ENCODE peak calls at places on chromosomes 4 and X, in seven cellular contexts. P, I, Z, U, C, W and E are unnamed samples.

GRCh38 chr4:169398294-169398693 is 127.5 kb upstream of the SH3RF1 start:
- DNase-seq in P (no peak), I (peak; percentile 89), Z (no peak), U (peak; percentile 63), C (no peak), W (no peak), E (peak; percentile 54)

GRCh38 chr4:102521570-102522553 is 20.7 kb downstream of the NFKB1 start:
- DNase-seq in P (no peak), I (no peak), Z (no peak), U (no peak), C (no peak), W (no peak), E (no peak)

GRCh38 chrX:42759881-42760280 is 18.1 kb downstream of the PPP1R2C start:
- DNase-seq in P (no peak), I (no peak), Z (no peak), U (no peak), C (no peak), W (no peak), E (no peak)

GRCh38 chr4:175035907-175036306 is 117.7 kb downstream of the ADAM29 start:
- DNase-seq in P (no peak), I (peak; percentile 72), Z (no peak), U (no peak), C (no peak), W (no peak), E (peak; percentile 37)

GRCh38 chr4:112321768-112322684 is 24.9 kb downstream of the ALPK1 start:
- DNase-seq in P (peak; percentile 62), I (peak; percentile 27), Z (peak; percentile 83), U (peak; percentile 69), C (peak; percentile 88), W (peak; percentile 64), E (peak; percentile 25)

GRCh38 chrX:26670521-26670920 is 454.6 kb downstream of the MAGEB5 start:
- DNase-seq in P (no peak), I (no peak), Z (no peak), U (no peak), C (no peak), W (no peak), E (no peak)

GRCh38 chr4:182074139-182074538 is 169.1 kb upstream of the TENM3 start:
- DNase-seq in P (no peak), I (no peak), Z (no peak), U (no peak), C (no peak), W (no peak), E (no peak)

GRCh38 chr4:26542996-26543395 is 40.9 kb upstream of the TBC1D19 start:
- DNase-seq in P (no peak), I (peak; percentile 55), Z (no peak), U (no peak), C (no peak), W (no peak), E (no peak)

GRCh38 chr4:185210102-185210981 is 944 bp downstream of the SNX25 start:
- DNase-seq in P (peak; percentile 58), I (peak; percentile 60), Z (peak; percentile 44), U (peak; percentile 66), C (peak; percentile 80), W (no peak), E (peak; percentile 45)

GRCh38 chr4:115272185-115272584 is 158.8 kb upstream of the NDST4 start:
- DNase-seq in P (no peak), I (no peak), Z (no peak), U (no peak), C (no peak), W (no peak), E (no peak)

GRCh38 chr4:78747328-78747946 is 28.7 kb upstream of the BMP2K start:
- DNase-seq in P (no peak), I (peak; percentile 31), Z (no peak), U (no peak), C (no peak), W (no peak), E (no peak)

GRCh38 chrX:7139202-7140081 is 8.1 kb upstream of the STS start:
- DNase-seq in P (no peak), I (peak; percentile 84), Z (no peak), U (peak; percentile 18), C (no peak), W (no peak), E (no peak)

GRCh38 chrX:100829730-100830129 is 9.5 kb downstream of the CSTF2 start:
- DNase-seq in P (no peak), I (peak; percentile 13), Z (no peak), U (peak; percentile 14), C (no peak), W (no peak), E (no peak)

GRCh38 chrX:1545776-1546408 is 8.9 kb upstream of the P2RY8 start:
- DNase-seq in P (no peak), I (no peak), Z (no peak), U (no peak), C (no peak), W (no peak), E (no peak)

GRCh38 chr4:21802406-21802805 is 146.2 kb downstream of the KCNIP4 start:
- DNase-seq in P (no peak), I (peak; percentile 84), Z (no peak), U (peak; percentile 73), C (no peak), W (no peak), E (no peak)

GRCh38 chr4:143397887-143398286 is 61.2 kb downstream of the GAB1 start:
- DNase-seq in P (no peak), I (no peak), Z (no peak), U (no peak), C (no peak), W (no peak), E (no peak)

GRCh38 chr4:139617702-139618490 is 47.7 kb upstream of the MGST2 start:
- DNase-seq in P (no peak), I (no peak), Z (no peak), U (no peak), C (no peak), W (no peak), E (no peak)

GRCh38 chr4:72006576-72006975 is 25.2 kb upstream of the NPFFR2 start:
- DNase-seq in P (no peak), I (peak; percentile 91), Z (no peak), U (peak; percentile 1), C (no peak), W (no peak), E (no peak)

GRCh38 chr4:113316879-113317278 is 267.4 kb downstream of the ANK2 start:
- DNase-seq in P (peak; percentile 16), I (peak; percentile 34), Z (no peak), U (no peak), C (no peak), W (no peak), E (no peak)

GRCh38 chrX:70592091-70592490 is 147.5 kb downstream of the DLG3 start:
- DNase-seq in P (no peak), I (peak; percentile 55), Z (no peak), U (peak; percentile 56), C (no peak), W (no peak), E (peak; percentile 48)

GRCh38 chrX:103913356-103914020 is 48.9 kb upstream of the TMSB15B start:
- DNase-seq in P (no peak), I (peak; percentile 48), Z (no peak), U (peak; percentile 2), C (peak; percentile 59), W (no peak), E (no peak)

GRCh38 chrX:2627272-2627867 is 63.7 kb upstream of the CD99 start:
- DNase-seq in P (no peak), I (peak; percentile 25), Z (peak; percentile 43), U (peak; percentile 61), C (peak; percentile 87), W (no peak), E (no peak)

GRCh38 chr4:121794505-121795192 is 6.5 kb upstream of the EXOSC9 start:
- DNase-seq in P (no peak), I (peak; percentile 41), Z (no peak), U (peak; percentile 57), C (no peak), W (no peak), E (no peak)

GRCh38 chrX:356385-357034 is 30.2 kb downstream of the PPP2R3B start:
- DNase-seq in P (no peak), I (peak; percentile 96), Z (no peak), U (no peak), C (no peak), W (no peak), E (no peak)

GRCh38 chr4:106421441-106422296 is 53.1 kb upstream of the GIMD1 start:
- DNase-seq in P (no peak), I (peak; percentile 67), Z (no peak), U (peak; percentile 0), C (no peak), W (no peak), E (no peak)

GRCh38 chr4:647481-647880 is 22.1 kb downstream of the PDE6B start:
- DNase-seq in P (no peak), I (no peak), Z (no peak), U (no peak), C (peak; percentile 41), W (no peak), E (no peak)

GRCh38 chrX:67718926-67719325 is 175.1 kb downstream of the AR start:
- DNase-seq in P (peak; percentile 41), I (no peak), Z (no peak), U (no peak), C (no peak), W (no peak), E (no peak)

GRCh38 chr4:3062466-3062865 is 11.9 kb downstream of the HTT-AS start:
- DNase-seq in P (no peak), I (peak; percentile 83), Z (no peak), U (peak; percentile 83), C (no peak), W (no peak), E (no peak)

GRCh38 chr4:186728631-186729271 is 5.1 kb upstream of the FAT1 start:
- DNase-seq in P (no peak), I (peak; percentile 66), Z (no peak), U (no peak), C (no peak), W (no peak), E (no peak)

GRCh38 chr4:73944061-73944875 is 37.6 kb downstream of the PF4 start:
- DNase-seq in P (peak; percentile 9), I (peak; percentile 8), Z (no peak), U (peak; percentile 56), C (peak; percentile 84), W (peak; percentile 35), E (no peak)
- H3K4me3 ChIP-seq in P (peak overlapping the region; percentile 8), I (peak overlapping the region; percentile 43), Z (no peak overlapping the region), U (peak overlapping the region; percentile 44), C (peak overlapping the region; percentile 57), W (peak overlapping the region; percentile 28), E (no peak overlapping the region)

GRCh38 chr4:94397635-94398034 is 54.1 kb upstream of the PDLIM5 start:
- DNase-seq in P (no peak), I (no peak), Z (no peak), U (no peak), C (no peak), W (no peak), E (no peak)
- H3K4me3 ChIP-seq in P (no peak overlapping the region), I (no peak overlapping the region), Z (no peak overlapping the region), U (no peak overlapping the region), C (no peak overlapping the region), W (no peak overlapping the region), E (no peak overlapping the region)

GRCh38 chrX:23989689-23990088 is 37.3 kb downstream of the KLHL15 start:
- DNase-seq in P (no peak), I (no peak), Z (no peak), U (no peak), C (no peak), W (no peak), E (no peak)
- H3K4me3 ChIP-seq in P (no peak overlapping the region), I (no peak overlapping the region), Z (no peak overlapping the region), U (no peak overlapping the region), C (no peak overlapping the region), W (no peak overlapping the region), E (no peak overlapping the region)

DNA sequence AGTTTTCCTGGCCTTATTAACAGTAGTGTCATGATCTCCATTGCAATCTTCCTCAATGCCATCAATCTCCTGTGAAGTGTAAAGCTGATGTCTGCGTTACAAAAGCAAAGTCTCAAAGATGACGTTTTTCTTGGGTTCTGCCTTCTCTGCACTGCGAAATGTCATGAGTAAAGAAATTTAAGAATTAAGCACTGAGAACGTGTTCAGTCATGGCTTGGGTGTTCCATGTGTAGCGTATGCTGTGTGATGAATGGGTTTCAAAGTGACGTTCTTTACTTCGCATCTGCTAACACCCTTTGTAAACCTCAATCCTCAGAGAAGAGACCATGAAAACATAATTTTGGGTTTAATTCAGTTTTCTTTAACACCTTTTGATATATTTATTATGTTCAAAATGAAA is 1.0 kb downstream of the NAP1L5 start:
- DNase-seq in P (no peak), I (peak; percentile 29), Z (no peak), U (peak; percentile 10), C (no peak), W (no peak), E (no peak)
- H3K4me3 ChIP-seq in P (peak overlapping the region; percentile 55), I (peak overlapping the region; percentile 45), Z (no peak overlapping the region), U (peak overlapping the region; percentile 78), C (peak overlapping the region; percentile 80), W (no peak overlapping the region), E (no peak overlapping the region)